ENCODE peak calls at places on chromosomes 6 and 20, in five cellular contexts. B is IMR-90, S is PC-3, L is mucosa of descending colon, Q is GM12878. E is an unnamed sample.

GRCh38 chr6:31901415-31901952 is 402 bp downstream of the ZBTB12 start:
- DNase-seq in B (peak), S (peak), L (peak), Q (no peak), E (peak)

GRCh38 chr6:34664270-34664971 is 32.1 kb downstream of the ILRUN start:
- DNase-seq in B (peak), S (peak), L (no peak), Q (no peak), E (no peak)

GRCh38 chr6:38443341-38443740 is 196.4 kb downstream of the BTBD9 start:
- DNase-seq in B (no peak), S (no peak), L (no peak), Q (no peak), E (no peak)

GRCh38 chr6:137150072-137150471 is 23.4 kb downstream of the IL22RA2 start:
- DNase-seq in B (no peak), S (no peak), L (no peak), Q (no peak), E (peak)

GRCh38 chr6:30613251-30614043 is 3.6 kb downstream of the PPP1R10 start:
- DNase-seq in B (peak), S (peak), L (no peak), Q (no peak), E (no peak)

GRCh38 chr6:165777680-165778079 is 114.6 kb upstream of the PDE10A start:
- DNase-seq in B (no peak), S (no peak), L (no peak), Q (no peak), E (no peak)

GRCh38 chr20:24724982-24725533 is 224.0 kb upstream of the CST7 start:
- DNase-seq in B (no peak), S (no peak), L (no peak), Q (no peak), E (no peak)

GRCh38 chr6:15088904-15089568 is 156.8 kb upstream of the JARID2 start:
- DNase-seq in B (no peak), S (no peak), L (no peak), Q (no peak), E (no peak)

GRCh38 chr6:79377830-79378460 is 143.5 kb upstream of the HMGN3 start:
- DNase-seq in B (no peak), S (peak), L (no peak), Q (no peak), E (no peak)

GRCh38 chr20:57695940-57696339 is 13.9 kb downstream of the PMEPA1 start:
- DNase-seq in B (no peak), S (no peak), L (no peak), Q (no peak), E (no peak)

GRCh38 chr20:33076662-33077398 is 2.6 kb upstream of the BPIFB4 start:
- DNase-seq in B (no peak), S (peak), L (no peak), Q (no peak), E (peak)
- TF ChIP-seq CTCF in B (no peak), S (peak), L (no peak), Q (peak), E (peak)

GRCh38 chr6:108174371-108175175 is 8.8 kb downstream of the NR2E1 start:
- DNase-seq in B (peak), S (no peak), L (peak), Q (no peak), E (peak)

GRCh38 chr6:108175176-108175591 is 9.4 kb downstream of the NR2E1 start:
- DNase-seq in B (no peak), S (no peak), L (no peak), Q (no peak), E (no peak)

GRCh38 chr6:108171918-108172516 is 6.2 kb downstream of the NR2E1 start:
- DNase-seq in B (no peak), S (no peak), L (no peak), Q (no peak), E (no peak)

GRCh38 chr6:108176281-108177089 is 10.7 kb downstream of the NR2E1 start:
- DNase-seq in B (no peak), S (no peak), L (no peak), Q (no peak), E (no peak)

DNA sequence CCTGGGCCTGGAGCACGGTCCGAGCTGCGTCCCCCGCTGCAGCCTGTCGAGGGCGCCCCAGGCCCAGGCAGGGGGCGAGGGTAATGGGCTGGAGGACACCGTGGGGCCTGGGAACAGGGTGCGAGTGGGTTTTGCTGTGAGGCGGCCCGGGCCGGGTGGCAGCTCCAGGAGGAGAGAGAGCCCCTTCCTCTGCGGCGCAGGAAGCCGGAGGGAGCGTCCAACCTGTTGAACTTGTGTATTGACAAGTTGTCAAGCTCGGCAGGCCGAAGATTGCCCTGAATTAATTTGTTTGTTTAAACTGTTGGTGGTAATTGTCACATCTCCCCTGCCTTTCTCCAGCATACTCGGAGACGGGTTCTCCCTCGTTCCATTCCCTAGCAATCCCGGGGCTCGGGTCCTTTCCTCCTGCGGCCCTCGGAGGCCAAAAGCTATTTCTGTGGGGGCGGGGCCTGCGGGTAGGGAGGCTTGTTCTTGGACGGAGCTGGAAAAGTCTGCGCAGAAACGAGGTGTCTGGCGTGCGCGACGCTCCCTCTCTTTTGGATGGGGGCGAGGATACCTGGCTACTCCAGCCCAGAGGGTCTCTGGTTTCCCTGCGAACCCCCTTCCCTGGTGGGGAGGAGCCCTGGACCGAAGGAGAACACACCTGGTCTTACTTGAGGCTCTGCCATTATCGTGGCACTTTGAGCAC is 9.9 kb downstream of the NR2E1 start:
- DNase-seq in B (no peak), S (no peak), L (peak), Q (no peak), E (peak)
- TF ChIP-seq CTCF in B (no peak), S (peak), L (no peak), Q (peak), E (no peak)

GRCh38 chr20:45467861-45468260 is 1.7 kb upstream of the WFDC2 start:
- DNase-seq in B (no peak), S (no peak), L (peak), Q (no peak), E (no peak)

GRCh38 chr20:45470262-45470931 is 844 bp downstream of the WFDC2 start:
- DNase-seq in B (no peak), S (no peak), L (peak), Q (no peak), E (peak)

GRCh38 chr20:45469336-45470261 is at the start of gene WFDC2:
- DNase-seq in B (no peak), S (no peak), L (peak), Q (no peak), E (peak)

GRCh38 chr20:45467172-45467571 is 2.4 kb upstream of the WFDC2 start:
- DNase-seq in B (no peak), S (no peak), L (no peak), Q (no peak), E (no peak)

GRCh38 chr20:45470939-45471338 is 1.4 kb downstream of the WFDC2 start:
- DNase-seq in B (no peak), S (no peak), L (no peak), Q (no peak), E (peak)
- TF ChIP-seq CTCF in B (peak), S (no peak), L (no peak), Q (peak), E (no peak)

DNA sequence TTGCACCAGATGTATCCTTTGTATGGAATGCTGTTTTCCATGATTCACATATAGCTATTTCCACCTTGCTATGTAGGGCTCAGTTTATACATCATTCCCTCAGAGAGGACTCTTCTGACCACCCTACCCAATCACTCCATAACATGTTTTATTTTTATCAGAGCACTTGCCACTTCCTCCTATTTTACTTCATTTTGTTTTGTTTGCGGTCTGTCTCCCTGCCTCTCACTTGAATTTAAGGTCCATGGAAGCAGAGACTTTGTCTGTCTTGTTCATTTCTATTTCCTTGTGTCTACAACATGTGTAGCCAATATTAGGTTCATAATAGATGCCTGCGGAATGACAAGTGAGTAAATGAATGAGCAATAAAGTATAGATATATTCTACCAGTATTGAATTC is 267.0 kb upstream of the CITED2 start:
- DNase-seq in B (no peak), S (no peak), L (no peak), Q (no peak), E (no peak)
- TF ChIP-seq CTCF in B (no peak), S (no peak), L (no peak), Q (no peak), E (no peak)

GRCh38 chr6:85641916-85642773 is 541 bp downstream of the SYNCRIP start:
- DNase-seq in B (peak), S (peak), L (peak), Q (no peak), E (peak)
- TF ChIP-seq CTCF in B (no peak), S (no peak), L (no peak), Q (no peak), E (no peak)

DNA sequence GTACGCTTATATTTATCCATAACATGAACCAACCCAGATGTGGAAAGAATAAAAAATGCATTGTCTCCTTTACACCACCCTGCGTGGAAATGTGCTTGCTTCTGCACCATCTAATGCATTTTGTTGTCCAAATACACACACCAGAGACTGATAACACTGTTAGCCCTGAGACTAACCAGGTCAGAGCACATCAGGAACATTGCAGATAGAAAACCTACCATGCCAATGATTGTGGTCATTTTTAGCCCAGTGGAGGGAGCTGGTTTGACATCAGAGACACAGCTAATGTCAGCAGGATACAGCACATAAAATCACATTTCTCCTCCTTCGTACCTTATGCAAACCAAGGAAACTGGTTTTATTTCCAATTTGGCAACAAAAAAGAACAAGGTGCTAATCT is 528.7 kb downstream of the DOK5 start:
- DNase-seq in B (no peak), S (no peak), L (no peak), Q (no peak), E (no peak)
- TF ChIP-seq CTCF in B (no peak), S (no peak), L (no peak), Q (no peak), E (no peak)

E was measured in activated CD8-positive, alpha-beta T cell treated with anti-CD3 and anti-CD28 coated beads for 36 hours.